ENCODE peak calls at places on chromosomes 12 and 14, in ten cellular contexts. One of them, this sample, is unnamed.

GRCh38 chr12:124625867-124626675 is 58.7 kb upstream of the NCOR2 start:
- DNase-seq in hippocampal formation: no peak
- DNase-seq in Peyer's patch: peak
- DNase-seq in EL: peak
- DNase-seq in fibroblast of pulmonary artery: peak
- DNase-seq in stromal cell of bone marrow: peak
- DNase-seq in ureter: peak
- DNase-seq in NCI-H1092: no peak
- DNase-seq in kidney glomerular epithelial cell: peak
- DNase-seq in putamen: no peak
- DNase-seq in this sample: peak

GRCh38 chr12:19737019-19737418 is 297.7 kb downstream of the AEBP2 start:
- DNase-seq in NCI-H1092: no peak
- DNase-seq in hippocampal formation: no peak
- DNase-seq in putamen: no peak
- DNase-seq in kidney glomerular epithelial cell: no peak
- DNase-seq in stromal cell of bone marrow: no peak
- DNase-seq in fibroblast of pulmonary artery: no peak
- DNase-seq in ureter: no peak
- DNase-seq in Peyer's patch: no peak
- DNase-seq in EL: no peak
- DNase-seq in this sample: no peak

GRCh38 chr14:94601961-94602391 is 10.2 kb upstream of the SERPINA3 start:
- DNase-seq in fibroblast of pulmonary artery: peak
- DNase-seq in ureter: peak
- DNase-seq in stromal cell of bone marrow: peak
- DNase-seq in putamen: peak
- DNase-seq in EL: peak
- DNase-seq in hippocampal formation: peak
- DNase-seq in NCI-H1092: no peak
- DNase-seq in Peyer's patch: no peak
- DNase-seq in kidney glomerular epithelial cell: no peak
- DNase-seq in this sample: peak

GRCh38 chr14:61651355-61651754 is 44.0 kb upstream of the HIF1A start:
- DNase-seq in NCI-H1092: no peak
- DNase-seq in Peyer's patch: no peak
- DNase-seq in stromal cell of bone marrow: no peak
- DNase-seq in EL: no peak
- DNase-seq in fibroblast of pulmonary artery: no peak
- DNase-seq in ureter: no peak
- DNase-seq in hippocampal formation: no peak
- DNase-seq in putamen: no peak
- DNase-seq in kidney glomerular epithelial cell: no peak
- DNase-seq in this sample: no peak

GRCh38 chr12:2084553-2085296 is 31.9 kb downstream of the CACNA1C start:
- DNase-seq in NCI-H1092: no peak
- DNase-seq in hippocampal formation: no peak
- DNase-seq in Peyer's patch: no peak
- DNase-seq in kidney glomerular epithelial cell: no peak
- DNase-seq in EL: peak
- DNase-seq in ureter: no peak
- DNase-seq in putamen: no peak
- DNase-seq in fibroblast of pulmonary artery: peak
- DNase-seq in stromal cell of bone marrow: peak
- DNase-seq in this sample: no peak

GRCh38 chr12:132275110-132275531 is 54.3 kb downstream of the GALNT9 start:
- DNase-seq in kidney glomerular epithelial cell: no peak
- DNase-seq in ureter: no peak
- DNase-seq in EL: peak
- DNase-seq in hippocampal formation: no peak
- DNase-seq in stromal cell of bone marrow: peak
- DNase-seq in NCI-H1092: no peak
- DNase-seq in Peyer's patch: no peak
- DNase-seq in putamen: no peak
- DNase-seq in fibroblast of pulmonary artery: peak
- DNase-seq in this sample: no peak

GRCh38 chr12:111404362-111405148 is 1.2 kb upstream of the SH2B3 start:
- DNase-seq in stromal cell of bone marrow: no peak
- DNase-seq in fibroblast of pulmonary artery: peak
- DNase-seq in hippocampal formation: no peak
- DNase-seq in Peyer's patch: no peak
- DNase-seq in putamen: no peak
- DNase-seq in kidney glomerular epithelial cell: peak
- DNase-seq in ureter: peak
- DNase-seq in NCI-H1092: no peak
- DNase-seq in EL: peak
- DNase-seq in this sample: peak

GRCh38 chr12:67957383-67957782 is 31.9 kb upstream of the IFNG-AS1 start:
- DNase-seq in ureter: no peak
- DNase-seq in Peyer's patch: no peak
- DNase-seq in kidney glomerular epithelial cell: no peak
- DNase-seq in hippocampal formation: no peak
- DNase-seq in putamen: no peak
- DNase-seq in stromal cell of bone marrow: no peak
- DNase-seq in fibroblast of pulmonary artery: no peak
- DNase-seq in NCI-H1092: peak
- DNase-seq in EL: no peak
- DNase-seq in this sample: no peak

GRCh38 chr12:127711108-127711507 is 555.9 kb upstream of the TMEM132C start:
- DNase-seq in stromal cell of bone marrow: no peak
- DNase-seq in EL: peak
- DNase-seq in putamen: no peak
- DNase-seq in ureter: no peak
- DNase-seq in Peyer's patch: no peak
- DNase-seq in fibroblast of pulmonary artery: no peak
- DNase-seq in NCI-H1092: no peak
- DNase-seq in kidney glomerular epithelial cell: no peak
- DNase-seq in hippocampal formation: no peak
- DNase-seq in this sample: no peak

GRCh38 chr12:25151476-25151875 is 43.5 kb downstream of the DNAI7 start:
- DNase-seq in EL: peak
- DNase-seq in kidney glomerular epithelial cell: peak
- DNase-seq in Peyer's patch: no peak
- DNase-seq in NCI-H1092: no peak
- DNase-seq in hippocampal formation: no peak
- DNase-seq in stromal cell of bone marrow: peak
- DNase-seq in ureter: peak
- DNase-seq in fibroblast of pulmonary artery: peak
- DNase-seq in putamen: no peak
- DNase-seq in this sample: peak

GRCh38 chr14:90649096-90649495 is 167.1 kb downstream of the TTC7B start:
- DNase-seq in kidney glomerular epithelial cell: no peak
- DNase-seq in stromal cell of bone marrow: no peak
- DNase-seq in putamen: no peak
- DNase-seq in Peyer's patch: no peak
- DNase-seq in NCI-H1092: no peak
- DNase-seq in ureter: no peak
- DNase-seq in EL: peak
- DNase-seq in hippocampal formation: no peak
- DNase-seq in fibroblast of pulmonary artery: peak
- DNase-seq in this sample: peak

This sample was measured in renal cortical epithelial cell.